ENCODE peak calls at places on chromosomes 5 and 9, in four cellular contexts. One of them, this sample, is unnamed.

GRCh38 chr9:76756273-76756650 is 8.0 kb upstream of the PCA3 start:
- DNase-seq in brain microvascular endothelial cell: peak
- DNase-seq in A549: peak
- DNase-seq in tibial artery: peak
- DNase-seq in this sample: no peak

GRCh38 chr5:59744531-59744992 is 149.0 kb downstream of the PDE4D start:
- DNase-seq in brain microvascular endothelial cell: peak
- DNase-seq in A549: peak
- DNase-seq in tibial artery: no peak
- DNase-seq in this sample: peak

GRCh38 chr9:2085719-2086515 is 70.8 kb downstream of the SMARCA2 start:
- DNase-seq in brain microvascular endothelial cell: peak
- DNase-seq in A549: no peak
- DNase-seq in tibial artery: no peak
- DNase-seq in this sample: peak

GRCh38 chr5:150021491-150022162 is 21.1 kb downstream of the HMGXB3 start:
- DNase-seq in brain microvascular endothelial cell: peak
- DNase-seq in A549: no peak
- DNase-seq in tibial artery: no peak
- DNase-seq in this sample: no peak

GRCh38 chr9:120905794-120906248 is 20.8 kb downstream of the TRAF1 start:
- DNase-seq in brain microvascular endothelial cell: no peak
- DNase-seq in A549: no peak
- DNase-seq in tibial artery: no peak
- DNase-seq in this sample: no peak

GRCh38 chr9:135345775-135346433 is 133.7 kb upstream of the PPP1R26 start:
- DNase-seq in brain microvascular endothelial cell: no peak
- DNase-seq in A549: no peak
- DNase-seq in tibial artery: no peak
- DNase-seq in this sample: no peak

GRCh38 chr5:111853748-111854147 is 96.8 kb upstream of the NREP start:
- DNase-seq in brain microvascular endothelial cell: no peak
- DNase-seq in A549: no peak
- DNase-seq in tibial artery: no peak
- DNase-seq in this sample: no peak

GRCh38 chr5:139671096-139671841 is 23.1 kb downstream of the CXXC5 start:
- DNase-seq in brain microvascular endothelial cell: no peak
- DNase-seq in A549: no peak
- DNase-seq in tibial artery: no peak
- DNase-seq in this sample: no peak

GRCh38 chr9:131733601-131734061 is 6.2 kb downstream of the RAPGEF1 start:
- DNase-seq in brain microvascular endothelial cell: peak
- DNase-seq in A549: peak
- DNase-seq in tibial artery: no peak
- DNase-seq in this sample: peak

GRCh38 chr5:54215233-54215736 is 95.1 kb downstream of the ARL15 start:
- DNase-seq in brain microvascular endothelial cell: no peak
- DNase-seq in A549: no peak
- DNase-seq in tibial artery: no peak
- DNase-seq in this sample: no peak

GRCh38 chr5:43065384-43066230 is 25.5 kb upstream of the ANXA2R start:
- DNase-seq in brain microvascular endothelial cell: peak
- DNase-seq in A549: no peak
- DNase-seq in tibial artery: peak
- DNase-seq in this sample: no peak

GRCh38 chr9:132040808-132041207 is 38.9 kb downstream of the MED27 start:
- DNase-seq in brain microvascular endothelial cell: no peak
- DNase-seq in A549: no peak
- DNase-seq in tibial artery: no peak
- DNase-seq in this sample: no peak

GRCh38 chr9:79492092-79492995 is 79.4 kb upstream of the TLE4 start:
- DNase-seq in brain microvascular endothelial cell: no peak
- DNase-seq in A549: no peak
- DNase-seq in tibial artery: no peak
- DNase-seq in this sample: no peak

GRCh38 chr5:111757582-111758283 is 739 bp upstream of the NREP start:
- DNase-seq in brain microvascular endothelial cell: peak
- DNase-seq in A549: peak
- DNase-seq in tibial artery: peak
- DNase-seq in this sample: peak

GRCh38 chr5:99600952-99601351 is 672.1 kb upstream of the CHD1 start:
- DNase-seq in brain microvascular endothelial cell: no peak
- DNase-seq in A549: no peak
- DNase-seq in tibial artery: no peak
- DNase-seq in this sample: no peak

GRCh38 chr9:16726718-16727451 is 143.6 kb downstream of the BNC2 start:
- DNase-seq in brain microvascular endothelial cell: peak
- DNase-seq in A549: peak
- DNase-seq in tibial artery: peak
- DNase-seq in this sample: peak

GRCh38 chr5:160926428-160926827 is 74.4 kb upstream of the ATP10B start:
- DNase-seq in brain microvascular endothelial cell: no peak
- DNase-seq in A549: no peak
- DNase-seq in tibial artery: no peak
- DNase-seq in this sample: no peak

DNA sequence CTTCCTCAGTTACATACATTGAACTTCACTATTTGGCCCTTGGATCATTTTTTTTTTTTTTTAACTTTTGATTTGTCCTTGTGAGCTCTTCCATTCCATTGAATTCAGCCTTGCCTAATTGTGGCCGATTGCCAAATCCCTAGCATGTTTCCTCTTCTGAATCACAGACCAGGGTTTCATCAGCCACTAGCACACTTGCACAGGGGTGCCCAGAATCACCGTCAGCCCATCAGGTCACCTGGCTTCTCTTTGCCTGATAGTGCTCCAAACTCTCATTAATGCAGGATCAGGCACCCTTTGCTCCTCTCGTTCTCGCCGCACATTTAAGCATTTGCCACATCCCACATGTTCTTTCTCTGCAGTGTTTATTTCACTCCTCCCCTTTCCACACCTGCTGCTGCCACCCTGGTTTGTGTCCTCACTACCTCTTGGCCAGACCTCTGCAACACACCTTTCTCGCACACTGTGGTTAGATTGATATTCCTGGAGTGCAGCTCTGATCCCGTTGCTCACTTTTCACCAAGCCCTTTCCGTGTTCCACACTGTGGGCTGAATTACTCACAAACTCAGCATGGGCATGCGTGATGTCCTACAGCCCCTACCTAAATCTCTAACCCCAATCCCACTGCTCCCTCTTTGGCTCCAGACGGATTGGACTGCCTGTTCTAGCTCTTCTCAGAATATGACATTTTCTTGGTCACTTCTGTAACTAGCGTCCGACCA is 9.8 kb downstream of the PIK3R1 start:
- DNase-seq in brain microvascular endothelial cell: peak
- DNase-seq in A549: no peak
- DNase-seq in tibial artery: peak
- DNase-seq in this sample: peak
- H3K4me3 ChIP-seq in brain microvascular endothelial cell: no peak
- H3K4me3 ChIP-seq in A549: no peak
- H3K4me3 ChIP-seq in tibial artery: no peak
- H3K4me3 ChIP-seq in this sample: no peak

DNA sequence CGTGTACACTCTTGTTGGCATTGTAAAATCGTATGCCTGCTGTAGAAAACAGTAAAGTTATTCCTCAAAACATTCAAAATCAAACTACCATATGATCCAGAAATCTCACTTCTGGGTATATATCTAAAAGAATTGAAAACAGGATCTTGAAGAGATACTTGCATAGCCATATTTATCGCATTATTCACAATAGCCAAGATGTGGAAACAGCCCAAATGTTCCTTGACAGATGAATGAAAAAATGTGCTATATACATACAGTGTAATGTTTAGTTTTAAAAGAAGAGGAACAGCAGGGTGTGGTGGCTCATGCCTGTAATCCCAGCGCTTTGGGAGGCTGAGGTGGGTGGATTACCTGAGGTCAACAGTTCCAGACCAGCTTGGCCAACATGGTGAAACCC is 234.1 kb upstream of the DAB2 start:
- DNase-seq in brain microvascular endothelial cell: no peak
- DNase-seq in A549: no peak
- DNase-seq in tibial artery: no peak
- DNase-seq in this sample: no peak
- H3K4me3 ChIP-seq in brain microvascular endothelial cell: no peak
- H3K4me3 ChIP-seq in A549: no peak
- H3K4me3 ChIP-seq in tibial artery: no peak
- H3K4me3 ChIP-seq in this sample: no peak

DNA sequence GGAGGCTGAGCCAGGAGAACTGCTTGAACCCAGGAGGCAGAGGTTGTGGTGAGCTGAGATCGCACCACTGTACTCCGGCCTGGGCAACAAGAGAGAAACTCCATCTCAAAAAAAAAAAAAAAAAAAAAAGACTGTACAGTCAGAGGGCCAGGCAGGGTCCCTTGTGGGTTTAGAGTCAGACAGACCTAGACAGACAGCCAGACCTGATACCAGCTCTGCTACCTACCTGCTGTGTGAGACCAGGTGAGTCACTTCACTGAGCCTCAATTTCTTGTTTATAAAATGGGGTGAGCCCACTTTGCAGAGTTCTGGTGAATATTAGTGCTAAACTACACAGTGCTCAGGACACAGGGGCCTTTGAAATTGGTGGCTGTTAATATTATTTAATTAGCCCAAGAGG is 19.7 kb downstream of the TRIM14 start:
- DNase-seq in brain microvascular endothelial cell: no peak
- DNase-seq in A549: no peak
- DNase-seq in tibial artery: no peak
- DNase-seq in this sample: no peak
- H3K4me3 ChIP-seq in brain microvascular endothelial cell: no peak
- H3K4me3 ChIP-seq in A549: no peak
- H3K4me3 ChIP-seq in tibial artery: no peak
- H3K4me3 ChIP-seq in this sample: no peak

DNA sequence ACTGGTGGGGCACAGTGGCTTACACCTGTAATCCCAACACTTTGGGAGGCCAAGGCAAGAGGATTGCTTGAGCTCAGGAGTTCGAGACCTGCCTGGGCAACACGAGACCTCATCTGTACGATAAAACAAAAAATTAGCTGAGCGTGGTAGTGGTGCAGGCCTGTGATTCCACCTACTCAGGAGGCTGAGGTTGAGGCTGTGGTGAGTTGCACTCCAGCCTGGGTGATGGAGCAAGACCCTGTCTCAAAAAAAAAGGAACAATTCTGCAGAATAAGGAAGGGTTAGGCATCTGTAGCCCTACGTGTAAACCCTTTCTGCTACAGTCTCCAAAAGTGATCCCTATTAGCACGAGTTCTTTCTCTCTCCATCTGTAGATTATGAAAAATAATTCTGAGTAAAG is 19.9 kb downstream of the CDC26 start:
- DNase-seq in brain microvascular endothelial cell: no peak
- DNase-seq in A549: no peak
- DNase-seq in tibial artery: no peak
- DNase-seq in this sample: no peak
- H3K4me3 ChIP-seq in brain microvascular endothelial cell: no peak
- H3K4me3 ChIP-seq in A549: no peak
- H3K4me3 ChIP-seq in tibial artery: no peak
- H3K4me3 ChIP-seq in this sample: no peak

DNA sequence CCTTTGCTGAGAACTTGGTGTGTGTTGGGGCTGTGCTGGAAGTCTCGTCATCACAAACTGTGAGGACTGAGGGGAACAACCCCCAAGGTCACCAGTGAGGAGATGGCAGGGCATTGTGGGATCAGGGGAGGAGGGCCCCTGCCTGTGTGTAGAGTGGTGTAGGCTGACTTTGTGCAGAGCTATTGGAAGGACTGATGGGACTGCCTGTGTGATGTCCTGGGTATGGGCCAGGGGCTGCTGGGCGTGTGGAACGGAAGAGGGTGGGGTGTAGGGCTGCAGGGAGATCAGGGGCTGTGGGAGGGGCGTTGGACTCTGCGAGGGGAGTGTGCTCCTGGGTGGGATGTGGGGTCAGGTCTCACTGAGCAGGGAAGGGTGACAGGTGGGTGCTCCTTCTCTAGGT is 3.6 kb downstream of the WNK2 start:
- DNase-seq in brain microvascular endothelial cell: no peak
- DNase-seq in A549: no peak
- DNase-seq in tibial artery: no peak
- DNase-seq in this sample: no peak
- H3K4me3 ChIP-seq in brain microvascular endothelial cell: no peak
- H3K4me3 ChIP-seq in A549: no peak
- H3K4me3 ChIP-seq in tibial artery: no peak
- H3K4me3 ChIP-seq in this sample: no peak

GRCh38 chr5:9947231-9947693 is 302.4 kb downstream of the ATPSCKMT start:
- DNase-seq in brain microvascular endothelial cell: no peak
- DNase-seq in A549: no peak
- DNase-seq in tibial artery: no peak
- DNase-seq in this sample: no peak
- H3K4me3 ChIP-seq in brain microvascular endothelial cell: no peak
- H3K4me3 ChIP-seq in A549: no peak
- H3K4me3 ChIP-seq in tibial artery: no peak
- H3K4me3 ChIP-seq in this sample: no peak

DNA sequence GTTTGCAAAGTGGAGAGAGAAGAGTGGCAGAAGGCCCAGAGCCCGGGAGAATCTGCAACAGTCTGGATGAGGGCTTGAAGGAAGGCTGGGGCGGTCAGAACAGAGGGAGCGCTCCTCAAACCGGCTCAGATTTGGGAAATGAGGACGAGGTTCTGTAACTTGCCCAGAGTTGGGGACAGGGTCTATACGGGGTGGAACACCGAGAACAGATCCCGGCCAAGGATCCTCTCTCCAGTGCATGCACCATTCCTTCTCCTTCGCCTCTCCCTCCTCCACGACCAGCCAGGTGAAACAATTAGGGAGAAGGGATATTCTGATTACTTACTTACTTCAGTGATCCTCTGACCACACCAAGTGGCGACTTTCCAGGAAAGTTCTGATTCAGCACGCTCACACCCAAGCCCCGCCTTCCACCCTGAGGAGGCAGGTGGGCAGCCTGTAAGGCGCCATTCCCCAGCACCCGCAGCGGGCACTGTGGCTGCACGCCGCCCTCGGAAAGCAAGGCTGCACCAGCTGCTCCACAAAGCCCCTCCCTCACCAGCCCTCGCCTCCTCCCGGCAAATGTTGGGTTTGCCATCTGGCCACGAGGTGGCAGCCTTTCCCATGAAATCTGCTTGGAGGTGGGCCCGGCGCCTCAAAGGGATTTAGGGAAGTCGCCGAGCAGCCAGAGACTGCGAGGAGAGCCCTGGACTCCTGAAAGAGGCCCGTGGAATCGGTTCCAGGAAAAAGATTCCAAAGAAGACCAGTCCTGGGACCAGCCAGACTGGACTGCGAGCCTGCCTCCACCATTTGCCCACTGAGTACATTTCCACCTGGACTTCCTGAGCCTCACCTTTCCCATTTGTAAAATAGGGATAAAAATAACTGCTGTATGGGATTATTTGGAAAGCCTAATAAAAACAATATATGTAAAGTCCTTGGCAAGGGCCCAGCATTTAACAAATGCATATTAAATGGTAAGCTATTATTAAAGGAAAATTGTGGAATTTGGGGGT is 22.2 kb upstream of the WWC1 start:
- DNase-seq in brain microvascular endothelial cell: peak
- DNase-seq in A549: peak
- DNase-seq in tibial artery: peak
- DNase-seq in this sample: peak
- H3K4me3 ChIP-seq in brain microvascular endothelial cell: peak
- H3K4me3 ChIP-seq in A549: peak
- H3K4me3 ChIP-seq in tibial artery: peak
- H3K4me3 ChIP-seq in this sample: peak